ENCODE peak calls at places on chromosome 7, in five cellular contexts. W is AML-193, O is SW 1271, T is NCI-H510A treated with DMSO at 0.1 percent for 48 hours, H is T-helper 2 cell. L is an unnamed sample.

GRCh38 chr7:280461-280860 is 9.5 kb upstream of the FOXL3 start:
- DNase-seq in W (no peak), O (no peak), T (no peak), H (no peak), L (no peak)

GRCh38 chr7:66930341-66930740 is 9.3 kb downstream of the TMEM248 start:
- DNase-seq in W (no peak), O (no peak), T (no peak), H (no peak), L (no peak)

GRCh38 chr7:144386741-144387140 is 16.8 kb downstream of the NOBOX start:
- DNase-seq in W (no peak), O (no peak), T (no peak), H (no peak), L (no peak)

GRCh38 chr7:144379791-144380384 is 23.6 kb downstream of the NOBOX start:
- DNase-seq in W (no peak), O (no peak), T (no peak), H (no peak), L (no peak)

GRCh38 chr7:139972000-139972399 is 90.8 kb downstream of the PARP12 start:
- DNase-seq in W (no peak), O (no peak), T (no peak), H (no peak), L (no peak)

GRCh38 chr7:92609921-92610518 is 19.8 kb upstream of the FAM133B start:
- DNase-seq in W (peak), O (no peak), T (no peak), H (peak), L (no peak)

GRCh38 chr7:104005197-104005596 is 15.7 kb upstream of the RELN start:
- DNase-seq in W (no peak), O (no peak), T (no peak), H (no peak), L (no peak)

GRCh38 chr7:110386914-110387313 is 704.0 kb upstream of the LRRN3 start:
- DNase-seq in W (no peak), O (peak), T (no peak), H (no peak), L (no peak)

GRCh38 chr7:148623586-148624282 is 33.2 kb downstream of the C7orf33 start:
- DNase-seq in W (no peak), O (no peak), T (no peak), H (no peak), L (peak)

GRCh38 chr7:3559178-3559765 is 258.2 kb downstream of the SDK1 start:
- DNase-seq in W (no peak), O (no peak), T (no peak), H (no peak), L (no peak)

GRCh38 chr7:26815452-26815851 is 48.9 kb downstream of the SKAP2 start:
- DNase-seq in W (no peak), O (no peak), T (no peak), H (no peak), L (no peak)

GRCh38 chr7:101128040-101128834 is 1.3 kb downstream of the SERPINE1 start:
- DNase-seq in W (no peak), O (no peak), T (no peak), H (no peak), L (no peak)

GRCh38 chr7:107312418-107312817 is 143.6 kb downstream of the HBP1 start:
- DNase-seq in W (no peak), O (no peak), T (no peak), H (no peak), L (no peak)